ENCODE peak calls at places on chromosomes 4 and X, in four cellular contexts. J is K562, L is GM12878, S is HepG2. X is an unnamed sample.

GRCh38 chr4:92264163-92264562 is 39.6 kb upstream of the GRID2 start:
- DNase-seq in L (no peak), J (no peak), S (no peak), X (no peak)

GRCh38 chr4:150411527-150411926 is 170.4 kb upstream of the MAB21L2 start:
- DNase-seq in S (no peak), J (no peak), L (no peak), X (no peak)

GRCh38 chrX:6683353-6683752 is 148.4 kb upstream of the VCX3A start:
- DNase-seq in L (no peak), J (no peak), S (no peak), X (no peak)

GRCh38 chrX:106168107-106168506 is at the start of gene PWWP3B:
- DNase-seq in S (no peak), L (no peak), J (peak), X (no peak)

GRCh38 chrX:38754102-38754790 is 47.0 kb upstream of the MID1IP1 start:
- DNase-seq in S (peak), J (peak), L (peak), X (peak)

GRCh38 chr4:41533685-41534084 is 4.3 kb upstream of the LIMCH1 start:
- DNase-seq in J (no peak), S (no peak), L (no peak), X (no peak)

GRCh38 chr4:107743532-107743931 is 23.5 kb upstream of the PAPSS1 start:
- DNase-seq in L (no peak), S (no peak), J (peak), X (peak)

GRCh38 chrX:13875572-13875971 is 58.7 kb upstream of the GPM6B start:
- DNase-seq in S (no peak), L (no peak), J (no peak), X (no peak)

GRCh38 chrX:24629701-24630100 is 17.4 kb downstream of the PCYT1B start:
- DNase-seq in J (no peak), S (no peak), L (no peak), X (no peak)

GRCh38 chrX:9786839-9787635 is 808 bp downstream of the SHROOM2 start:
- DNase-seq in L (no peak), J (no peak), S (no peak), X (no peak)

GRCh38 chrX:23334871-23335599 is 386 bp downstream of the PTCHD1 start:
- DNase-seq in S (no peak), L (no peak), J (no peak), X (no peak)

GRCh38 chrX:51893931-51894696 is 691 bp downstream of the MAGED1 start:
- DNase-seq in L (no peak), S (no peak), J (no peak), X (peak)

GRCh38 chr4:16686195-16686594 is 212.2 kb downstream of the LDB2 start:
- DNase-seq in S (no peak), J (no peak), L (no peak), X (peak)

GRCh38 chr4:154744341-154744948 is 645 bp downstream of the LRAT start:
- DNase-seq in L (no peak), S (no peak), J (no peak), X (no peak)

GRCh38 chrX:95058815-95059214 is 1384.8 kb downstream of the FAM133A start:
- DNase-seq in L (no peak), J (no peak), S (no peak), X (peak)

GRCh38 chrX:13658602-13659001 is 5.7 kb downstream of the TCEANC start:
- DNase-seq in J (peak), S (peak), L (no peak), X (peak)

GRCh38 chr4:4618846-4619245 is 77.0 kb upstream of the STX18 start:
- DNase-seq in J (no peak), L (no peak), S (no peak), X (no peak)

GRCh38 chr4:146975535-146975934 is 29.9 kb upstream of the TTC29 start:
- DNase-seq in L (no peak), S (no peak), J (peak), X (no peak)

GRCh38 chr4:110361921-110362320 is 114.0 kb upstream of the ENPEP start:
- DNase-seq in S (no peak), J (no peak), L (no peak), X (no peak)

GRCh38 chr4:101393256-101393655 is 45.9 kb upstream of the PPP3CA start:
- DNase-seq in L (no peak), J (no peak), S (peak), X (peak)

GRCh38 chr4:184163813-184164212 is 53.9 kb downstream of the ENPP6 start:
- DNase-seq in L (no peak), S (peak), J (peak), X (peak)

GRCh38 chr4:137278431-137278830 is 253.9 kb downstream of the PCDH18 start:
- DNase-seq in J (no peak), L (no peak), S (no peak), X (no peak)

GRCh38 chrX:110418857-110419249 is 60.2 kb downstream of the RTL9 start:
- DNase-seq in J (no peak), S (no peak), L (no peak), X (peak)

GRCh38 chrX:23911436-23911835 is 3.6 kb downstream of the CXorf58 start:
- DNase-seq in L (no peak), S (no peak), J (no peak), X (no peak)

GRCh38 chrX:13005671-13006473 is 31.0 kb downstream of the TMSB4X start:
- DNase-seq in L (peak), S (no peak), J (no peak), X (peak)

GRCh38 chrX:21838937-21839333 is 482 bp upstream of the MBTPS2 start:
- DNase-seq in S (peak), L (no peak), J (peak), X (peak)

GRCh38 chr4:108762559-108763225 is at the start of gene ETNPPL:
- DNase-seq in L (no peak), S (peak), J (no peak), X (no peak)
- TF ChIP-seq POLR2A in L (no peak), S (no peak), J (no peak), X (no peak)

GRCh38 chr4:175441256-175441655 is 370.8 kb downstream of the GPM6A start:
- DNase-seq in L (no peak), S (no peak), J (no peak), X (no peak)

GRCh38 chr4:175444512-175444911 is 367.6 kb downstream of the GPM6A start:
- DNase-seq in J (no peak), L (no peak), S (no peak), X (no peak)

GRCh38 chr4:175443547-175443946 is 368.5 kb downstream of the GPM6A start:
- DNase-seq in L (no peak), J (no peak), S (no peak), X (no peak)

GRCh38 chr4:175435437-175435836 is 376.6 kb downstream of the GPM6A start:
- DNase-seq in J (no peak), L (no peak), S (no peak), X (peak)

GRCh38 chr4:175440776-175441175 is 371.3 kb downstream of the GPM6A start:
- DNase-seq in S (no peak), J (no peak), L (no peak), X (no peak)
- H3K9ac ChIP-seq in S (no peak), J (no peak), L (no peak), X (no peak)

DNA sequence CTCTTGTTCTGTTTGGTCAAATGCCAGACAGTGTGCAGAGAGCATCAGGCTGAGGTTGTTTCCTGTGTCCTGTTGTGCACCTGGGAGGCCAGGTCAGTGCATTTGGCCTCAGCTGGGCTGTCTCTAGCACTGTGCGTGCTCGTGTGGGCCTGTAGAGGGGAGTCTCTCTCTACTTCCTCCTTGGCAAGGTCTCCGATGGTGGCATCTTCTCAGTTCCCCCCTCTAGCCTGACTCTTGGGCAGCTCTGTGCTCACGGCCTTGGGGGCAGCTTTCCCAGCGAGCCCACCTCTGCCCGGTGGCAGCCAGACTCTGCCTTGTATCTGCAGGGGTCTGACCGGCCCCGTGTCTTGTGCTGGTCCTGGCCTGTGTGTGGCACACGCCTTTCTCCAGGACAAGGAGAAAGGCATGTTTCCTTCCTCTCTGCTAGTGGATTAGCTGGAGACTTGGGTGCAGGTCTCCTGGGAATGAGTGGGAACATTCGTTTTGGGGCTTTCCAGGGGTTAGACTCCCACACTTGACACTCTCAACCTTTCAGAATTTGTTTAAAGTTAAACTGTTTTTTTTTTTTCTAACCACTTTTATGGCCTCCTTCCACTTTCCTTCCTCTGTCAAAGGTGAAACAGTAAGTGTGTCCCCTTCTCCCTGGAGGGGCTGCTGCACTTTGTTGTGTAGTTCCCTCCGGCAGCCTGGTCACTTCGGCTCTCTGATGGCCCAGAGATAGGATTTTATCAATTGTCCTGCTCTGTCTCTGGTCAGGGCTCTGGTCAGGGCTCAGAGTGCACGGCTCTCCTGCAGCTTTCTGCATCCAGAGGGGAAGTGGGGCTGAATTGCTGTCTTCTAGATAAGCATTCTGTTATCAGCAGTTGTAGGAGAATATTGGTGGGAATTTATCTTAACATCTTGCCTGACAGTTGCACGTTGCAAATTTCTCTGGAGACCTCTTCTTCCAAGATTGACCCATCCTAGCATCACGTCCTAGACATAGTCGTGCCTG is 62.5 kb downstream of the FAM193A start:
- DNase-seq in L (peak), S (no peak), J (peak), X (peak)
- TF ChIP-seq SMC3 in L (peak), S (no peak), J (no peak), X (no peak)

GRCh38 chr4:69096111-69096656 is at the start of gene UGT2B7:
- DNase-seq in L (no peak), J (no peak), S (peak), X (no peak)
- TF ChIP-seq POLR2A in L (no peak), J (no peak), S (peak), X (no peak)

DNA sequence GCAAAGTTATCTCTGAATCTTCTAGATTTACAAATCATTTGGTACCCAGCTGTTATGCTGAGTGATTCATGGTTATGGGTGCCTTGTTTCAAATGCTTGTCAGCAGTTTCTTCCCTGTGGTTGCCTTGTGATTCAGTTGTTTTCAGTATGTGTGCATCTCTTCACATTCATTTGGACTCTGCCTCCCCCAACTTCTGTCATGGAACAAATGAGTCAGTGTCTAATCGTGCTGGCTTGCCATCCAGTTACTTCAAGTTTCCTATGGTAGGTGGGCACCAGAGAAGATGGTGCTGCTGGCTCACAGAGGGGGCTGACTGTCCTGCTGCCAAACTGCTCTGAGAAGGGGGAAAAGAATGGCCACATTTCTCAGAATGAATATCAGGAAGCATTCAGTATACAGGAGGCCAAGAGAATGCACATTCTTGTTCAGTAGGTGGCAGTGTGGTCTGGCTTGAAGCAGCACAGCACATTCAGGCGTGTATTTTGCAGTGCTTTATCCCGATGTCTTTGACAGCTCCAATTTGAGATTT is 260.9 kb downstream of the GLUD2 start:
- DNase-seq in L (peak), J (peak), S (peak), X (no peak)
- H3K9ac ChIP-seq in L (no peak), J (no peak), S (no peak), X (no peak)

X was measured in IMR-90.